ENCODE peak calls at places on chromosomes 6 and 20, in nine cellular contexts. D is epithelial cell of esophagus, T is fibroblast of mammary gland, I is choroid plexus epithelial cell, E is transverse colon, V is psoas muscle, N is pancreas, W is dorsolateral prefrontal cortex, X is neural crest cell. F is an unnamed sample.
A peak's percentile ranks its signal among the peaks of the same experiment; 100 is the strongest.

GRCh38 chr6:163573503-163574179 is 159.1 kb downstream of the QKI start:
- DNase-seq in D (no peak), T (no peak), I (no peak), E (no peak), V (no peak), N (no peak), W (no peak), X (no peak), F (no peak)

GRCh38 chr6:42338573-42339218 is 113.0 kb downstream of the TRERF1 start:
- DNase-seq in D (peak; percentile 95), T (peak; percentile 100), I (peak; percentile 91), E (no peak), V (no peak), N (no peak), W (no peak), X (no peak), F (no peak)

GRCh38 chr6:15553736-15554294 is 109.0 kb downstream of the DTNBP1 start:
- DNase-seq in D (no peak), T (no peak), I (no peak), E (no peak), V (no peak), N (no peak), W (no peak), X (no peak), F (no peak)

GRCh38 chr6:155328539-155329459 is 14.5 kb upstream of the TFB1M start:
- DNase-seq in D (no peak), T (no peak), I (no peak), E (peak; percentile 41), V (no peak), N (peak; percentile 89), W (no peak), X (no peak), F (no peak)

GRCh38 chr20:37880726-37881591 is 22.0 kb upstream of the VSTM2L start:
- DNase-seq in D (peak; percentile 75), T (peak; percentile 34), I (no peak), E (no peak), V (peak; percentile 76), N (no peak), W (no peak), X (no peak), F (no peak)

GRCh38 chr20:4953881-4954280 is 47.4 kb downstream of the SLC23A2 start:
- DNase-seq in D (no peak), T (no peak), I (peak; percentile 56), E (no peak), V (no peak), N (no peak), W (no peak), X (no peak), F (no peak)

GRCh38 chr20:17663040-17663399 is 19.0 kb downstream of the RRBP1 start:
- DNase-seq in D (no peak), T (no peak), I (no peak), E (no peak), V (no peak), N (no peak), W (no peak), X (no peak), F (no peak)

GRCh38 chr20:60137657-60138245 is 179.5 kb downstream of the CDH26 start:
- DNase-seq in D (peak; percentile 49), T (peak; percentile 25), I (peak; percentile 2), E (peak; percentile 21), V (no peak), N (no peak), W (no peak), X (peak; percentile 14), F (peak; percentile 15)

GRCh38 chr20:4508773-4509172 is 212.9 kb upstream of the PRND start:
- DNase-seq in D (peak; percentile 26), T (no peak), I (no peak), E (no peak), V (no peak), N (no peak), W (no peak), X (no peak), F (no peak)

GRCh38 chr6:106608080-106608668 is 21.1 kb downstream of the RTN4IP1 start:
- DNase-seq in D (peak; percentile 87), T (peak; percentile 74), I (peak; percentile 84), E (peak; percentile 12), V (no peak), N (peak; percentile 25), W (no peak), X (peak; percentile 9), F (no peak)

GRCh38 chr6:143700684-143701342 is 23.0 kb downstream of the PHACTR2 start:
- DNase-seq in D (no peak), T (peak; percentile 79), I (peak; percentile 84), E (no peak), V (no peak), N (no peak), W (no peak), X (no peak), F (no peak)

GRCh38 chr20:43022081-43022480 is 167.6 kb downstream of the PTPRT start:
- DNase-seq in D (no peak), T (no peak), I (no peak), E (no peak), V (no peak), N (no peak), W (no peak), X (no peak), F (no peak)

GRCh38 chr20:18705490-18705889 is 108.1 kb upstream of the SCP2D1 start:
- DNase-seq in D (peak; percentile 7), T (peak; percentile 93), I (peak; percentile 91), E (no peak), V (no peak), N (no peak), W (no peak), X (no peak), F (no peak)

GRCh38 chr20:51447097-51447764 is 95.3 kb downstream of the NFATC2 start:
- DNase-seq in D (peak; percentile 83), T (peak; percentile 99), I (peak; percentile 84), E (peak; percentile 44), V (peak; percentile 79), N (peak; percentile 32), W (no peak), X (no peak), F (no peak)

GRCh38 chr6:45982280-45983036 is 33.2 kb downstream of the CLIC5 start:
- DNase-seq in D (no peak), T (no peak), I (no peak), E (no peak), V (no peak), N (no peak), W (no peak), X (no peak), F (no peak)

GRCh38 chr6:149190228-149190831 is 127.2 kb upstream of the TAB2 start:
- DNase-seq in D (peak; percentile 68), T (peak; percentile 26), I (peak; percentile 68), E (peak; percentile 74), V (no peak), N (no peak), W (no peak), X (no peak), F (no peak)
- TF ChIP-seq CTCF in D (peak; percentile 50), T (no peak), I (peak; percentile 23), E (peak; percentile 29), V (no peak), N (no peak), W (no peak), X (no peak), F (no peak)

GRCh38 chr6:7446056-7446455 is 56.4 kb downstream of the RIOK1 start:
- DNase-seq in D (peak; percentile 66), T (no peak), I (no peak), E (no peak), V (no peak), N (no peak), W (no peak), X (no peak), F (no peak)

GRCh38 chr6:7448232-7448631 is 58.6 kb downstream of the RIOK1 start:
- DNase-seq in D (no peak), T (no peak), I (no peak), E (no peak), V (no peak), N (no peak), W (no peak), X (no peak), F (no peak)

GRCh38 chr6:7446644-7447325 is 57.2 kb downstream of the RIOK1 start:
- DNase-seq in D (peak; percentile 93), T (no peak), I (no peak), E (no peak), V (no peak), N (no peak), W (no peak), X (no peak), F (peak; percentile 43)

GRCh38 chr6:7442467-7442866 is 52.9 kb downstream of the RIOK1 start:
- DNase-seq in D (no peak), T (no peak), I (no peak), E (no peak), V (no peak), N (no peak), W (no peak), X (no peak), F (no peak)

DNA sequence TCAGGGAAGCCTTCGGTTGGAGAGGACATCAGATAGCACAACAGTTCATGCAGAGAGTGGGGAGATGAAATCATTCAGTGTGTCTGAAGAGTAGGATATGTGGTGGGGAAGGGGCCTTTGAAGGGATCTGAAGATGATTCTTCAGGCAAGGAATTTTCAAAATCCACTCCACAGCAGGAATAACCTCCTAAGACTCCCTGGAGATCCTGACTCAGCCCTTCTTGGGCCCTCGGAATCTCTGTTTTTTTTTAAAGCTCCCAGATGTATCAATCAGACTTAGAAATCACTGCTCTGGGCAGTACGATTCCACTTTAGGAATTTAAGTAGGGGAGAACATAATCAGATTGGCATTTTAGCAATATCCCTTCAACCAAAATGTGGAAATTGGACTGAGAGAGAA is 55.5 kb downstream of the RIOK1 start:
- DNase-seq in D (no peak), T (peak; percentile 71), I (no peak), E (no peak), V (no peak), N (no peak), W (no peak), X (no peak), F (no peak)
- TF ChIP-seq CTCF in D (no peak), T (no peak), I (no peak), E (no peak), V (no peak), N (no peak), W (no peak), X (no peak), F (no peak)

DNA sequence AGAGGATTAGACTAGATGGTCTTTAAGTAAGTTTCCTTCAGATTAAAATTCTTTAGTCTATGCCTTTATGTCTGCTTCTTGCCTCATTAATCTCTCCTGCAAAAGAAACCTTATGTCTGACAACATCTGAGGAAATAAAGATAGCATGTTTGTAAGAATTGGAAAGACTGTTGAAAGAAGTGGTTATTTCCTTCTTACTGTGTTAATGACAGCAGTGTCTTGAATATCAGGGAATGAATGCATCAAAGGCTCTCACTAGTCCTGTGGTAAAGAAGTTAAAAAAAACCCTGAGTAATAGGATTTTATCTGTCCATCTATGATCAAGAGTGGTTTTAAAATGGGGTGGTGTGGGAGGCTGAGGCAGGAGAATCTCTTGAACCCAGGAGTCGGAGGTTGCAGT is 302.0 kb downstream of the PRL start:
- DNase-seq in D (no peak), T (no peak), I (no peak), E (no peak), V (no peak), N (no peak), W (no peak), X (no peak), F (no peak)
- TF ChIP-seq CTCF in D (no peak), T (no peak), I (no peak), E (no peak), V (no peak), N (no peak), W (no peak), X (no peak), F (no peak)

DNA sequence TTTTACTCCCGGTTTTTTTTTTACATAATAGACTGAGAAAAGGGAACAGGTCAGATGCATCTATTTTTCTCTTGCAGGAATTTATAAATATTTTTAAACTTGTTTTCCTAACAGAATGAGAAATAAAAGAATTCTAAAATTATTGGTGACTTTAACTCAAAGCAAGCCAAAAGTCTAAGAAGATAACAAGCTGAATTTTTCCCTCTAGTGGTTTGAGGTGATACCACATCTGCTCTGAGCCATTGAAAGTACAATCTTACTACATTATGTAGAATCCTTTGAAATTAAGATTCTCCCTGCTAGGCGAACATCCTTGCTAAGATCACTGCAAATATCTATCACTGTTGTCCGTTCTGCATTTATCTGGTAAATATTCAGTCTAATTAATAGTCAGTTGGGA is 10.7 kb upstream of the STMND1 start:
- DNase-seq in D (peak; percentile 13), T (peak; percentile 20), I (peak; percentile 55), E (no peak), V (no peak), N (no peak), W (no peak), X (no peak), F (no peak)
- TF ChIP-seq CTCF in D (peak; percentile 43), T (peak; percentile 55), I (peak; percentile 64), E (peak; percentile 23), V (peak; percentile 7), N (no peak), W (no peak), X (peak; percentile 60), F (peak; percentile 8)

F was measured in nephron progenitor cell.